ENCODE peak calls at places on chromosomes 3 and 15, in five cellular contexts. F is HS-27A; J is WTC11; Q is stimulated activated naive CD8-positive, alpha-beta T cell treated with anti-CD3 and anti-CD28 coated beads, Interleukin-15, Interleukin-2, amounts not matched to agents 100 U/mL and 50 U/mL, for 24 hours; D is effector memory CD8-positive, alpha-beta T cell. C is an unnamed sample.

GRCh38 chr15:61530769-61531168 is 301.7 kb upstream of the RORA start:
- DNase-seq in D (no peak), F (no peak), J (peak), Q (no peak), C (peak)

GRCh38 chr3:168884353-168884903 is 779.1 kb downstream of the MECOM start:
- DNase-seq in J (no peak), D (no peak), Q (no peak), F (peak), C (no peak)

GRCh38 chr15:47338771-47339170 is 378.5 kb upstream of the SEMA6D start:
- DNase-seq in F (no peak), D (no peak), Q (no peak), J (no peak), C (no peak)

GRCh38 chr15:47246317-47246716 is 471.0 kb upstream of the SEMA6D start:
- DNase-seq in Q (no peak), J (no peak), D (no peak), F (no peak), C (no peak)

GRCh38 chr3:177037241-177037640 is 160.0 kb downstream of the TBL1XR1 start:
- DNase-seq in D (no peak), Q (peak), J (no peak), F (no peak), C (no peak)

GRCh38 chr15:59169337-59169736 is 37.3 kb upstream of the LDHAL6B start:
- DNase-seq in F (no peak), J (no peak), Q (no peak), D (no peak), C (no peak)

GRCh38 chr3:134430174-134430573 is 55.6 kb downstream of the ANAPC13 start:
- DNase-seq in Q (no peak), J (no peak), D (no peak), F (no peak), C (no peak)

GRCh38 chr15:31035610-31036009 is 44.2 kb upstream of the MTMR10 start:
- DNase-seq in D (no peak), Q (no peak), J (no peak), F (no peak), C (no peak)

GRCh38 chr3:122767690-122768372 is 25.8 kb downstream of the HSPBAP1 start:
- DNase-seq in F (no peak), Q (no peak), D (no peak), J (no peak), C (no peak)